ENCODE peak calls at places on chromosomes 5 and 9, in five cellular contexts. S is PC-9, V is HCT116, I is PC-3, R is H1. L is an unnamed sample.
A peak's percentile ranks its signal among the peaks of the same experiment; 100 is the strongest.

GRCh38 chr9:108634669-108635462 is 220.9 kb downstream of the ACTL7B start:
- DNase-seq in S (peak; percentile 44), V (peak; percentile 10), I (peak; percentile 31), R (no peak), L (no peak)

GRCh38 chr9:93819905-93820304 is 135.2 kb downstream of the BARX1 start:
- DNase-seq in S (no peak), V (no peak), I (no peak), R (no peak), L (no peak)

GRCh38 chr5:146233441-146233840 is 30.0 kb downstream of the RBM27 start:
- DNase-seq in S (no peak), V (no peak), I (no peak), R (no peak), L (no peak)

GRCh38 chr5:135441256-135441915 is 5.8 kb downstream of the DCANP1 start:
- DNase-seq in S (no peak), V (no peak), I (no peak), R (no peak), L (no peak)

GRCh38 chr9:89491688-89492087 is 6.2 kb downstream of the SEMA4D start:
- DNase-seq in S (no peak), V (no peak), I (no peak), R (no peak), L (no peak)

GRCh38 chr9:98766548-98766947 is 29.8 kb downstream of the ANKS6 start:
- DNase-seq in S (no peak), V (no peak), I (no peak), R (no peak), L (peak; percentile 53)

GRCh38 chr9:93906182-93906880 is 48.8 kb downstream of the BARX1 start:
- DNase-seq in S (no peak), V (no peak), I (no peak), R (no peak), L (no peak)

GRCh38 chr9:18689881-18690280 is 215.9 kb downstream of the ADAMTSL1 start:
- DNase-seq in S (no peak), V (no peak), I (no peak), R (no peak), L (no peak)

GRCh38 chr9:21974542-21975409 is 19.4 kb downstream of the CDKN2A start:
- DNase-seq in S (peak; percentile 72), V (peak; percentile 29), I (no peak), R (peak; percentile 81), L (no peak)

GRCh38 chr5:102718819-102719218 is 36.3 kb upstream of the PAM start:
- DNase-seq in S (peak; percentile 59), V (no peak), I (peak; percentile 95), R (no peak), L (no peak)

GRCh38 chr5:93267736-93268135 is 313.3 kb downstream of the NR2F1-AS1 start:
- DNase-seq in S (no peak), V (no peak), I (no peak), R (no peak), L (no peak)

GRCh38 chr5:174731214-174732039 is 7.0 kb downstream of the MSX2 start:
- DNase-seq in S (no peak), V (no peak), I (no peak), R (no peak), L (no peak)
- TF ChIP-seq EZH2 in S (no peak), V (no peak), I (no peak), R (no peak), L (peak; percentile 45)

GRCh38 chr9:137046094-137046787 is at the start of gene NPDC1:
- DNase-seq in S (peak; percentile 73), V (peak; percentile 68), I (peak; percentile 78), R (peak; percentile 59), L (peak; percentile 60)
- TF ChIP-seq EZH2 in S (no peak), V (no peak), I (no peak), R (peak; percentile 22), L (no peak)

DNA sequence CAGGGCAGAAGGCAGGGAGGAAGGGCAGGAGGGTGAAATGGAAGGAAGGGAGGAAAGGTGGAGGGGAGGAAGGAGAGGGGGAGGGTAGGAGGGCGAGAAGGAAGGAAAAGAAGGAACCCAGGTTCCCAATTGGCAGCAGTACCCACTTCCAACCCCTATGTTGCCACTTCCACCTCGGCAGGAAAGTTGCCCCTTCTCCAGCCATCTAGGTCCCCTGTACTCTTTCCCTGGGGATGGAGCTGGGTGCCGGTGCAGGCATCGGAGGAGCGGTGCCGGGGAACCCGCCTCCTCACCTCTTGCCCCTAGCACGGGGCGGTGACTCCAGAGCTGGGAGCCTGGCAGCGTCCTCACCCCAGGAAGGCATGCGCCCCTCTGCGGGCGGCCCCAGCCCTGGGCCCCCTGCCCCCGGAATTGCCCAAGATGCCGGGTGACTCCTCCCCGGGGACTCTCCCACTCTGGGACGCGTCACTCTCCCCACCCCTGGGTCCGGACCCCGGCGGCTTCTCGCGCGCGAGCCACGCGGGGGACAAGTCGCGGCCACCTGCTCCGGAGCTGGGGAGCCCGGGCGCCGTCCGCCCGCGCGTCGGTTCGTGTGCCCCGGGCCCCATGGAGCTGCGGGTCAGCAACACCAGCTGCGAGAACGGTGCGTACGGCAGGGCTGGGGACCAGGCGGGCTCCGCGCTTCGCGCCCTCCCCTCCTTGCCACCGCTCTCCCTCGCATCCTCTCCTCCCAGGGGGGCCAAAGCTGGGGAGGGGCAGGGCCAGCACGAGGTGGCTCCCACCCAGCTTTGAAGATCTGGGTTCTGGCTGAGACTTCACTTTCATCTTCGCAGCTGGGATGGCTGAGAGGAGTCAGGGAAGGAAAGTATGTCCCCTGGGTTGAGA is at the start of gene NIPAL4:
- DNase-seq in S (no peak), V (no peak), I (no peak), R (no peak), L (no peak)
- TF ChIP-seq EZH2 in S (no peak), V (no peak), I (no peak), R (peak; percentile 47), L (peak; percentile 21)

GRCh38 chr9:129675656-129676055 is 10.2 kb downstream of the PRRX2 start:
- DNase-seq in S (no peak), V (no peak), I (no peak), R (no peak), L (no peak)

GRCh38 chr9:129673602-129674001 is 8.2 kb downstream of the PRRX2 start:
- DNase-seq in S (no peak), V (no peak), I (no peak), R (no peak), L (no peak)

GRCh38 chr9:129676287-129676686 is 10.8 kb downstream of the PRRX2 start:
- DNase-seq in S (no peak), V (no peak), I (no peak), R (no peak), L (no peak)

GRCh38 chr9:129672702-129673101 is 7.3 kb downstream of the PRRX2 start:
- DNase-seq in S (no peak), V (no peak), I (no peak), R (no peak), L (no peak)

GRCh38 chr9:129674229-129674628 is 8.8 kb downstream of the PRRX2 start:
- DNase-seq in S (no peak), V (no peak), I (no peak), R (no peak), L (no peak)
- TF ChIP-seq EZH2 in S (no peak), V (no peak), I (no peak), R (no peak), L (no peak)

GRCh38 chr5:51384281-51384840 is 1.1 kb downstream of the ISL1 start:
- DNase-seq in S (no peak), V (no peak), I (no peak), R (no peak), L (no peak)
- TF ChIP-seq EZH2 in S (no peak), V (no peak), I (no peak), R (peak; percentile 34), L (no peak)

GRCh38 chr5:528625-529511 is 4.6 kb upstream of the SLC9A3 start:
- DNase-seq in S (no peak), V (no peak), I (no peak), R (no peak), L (no peak)
- TF ChIP-seq EZH2 in S (no peak), V (no peak), I (no peak), R (no peak), L (peak; percentile 80)

DNA sequence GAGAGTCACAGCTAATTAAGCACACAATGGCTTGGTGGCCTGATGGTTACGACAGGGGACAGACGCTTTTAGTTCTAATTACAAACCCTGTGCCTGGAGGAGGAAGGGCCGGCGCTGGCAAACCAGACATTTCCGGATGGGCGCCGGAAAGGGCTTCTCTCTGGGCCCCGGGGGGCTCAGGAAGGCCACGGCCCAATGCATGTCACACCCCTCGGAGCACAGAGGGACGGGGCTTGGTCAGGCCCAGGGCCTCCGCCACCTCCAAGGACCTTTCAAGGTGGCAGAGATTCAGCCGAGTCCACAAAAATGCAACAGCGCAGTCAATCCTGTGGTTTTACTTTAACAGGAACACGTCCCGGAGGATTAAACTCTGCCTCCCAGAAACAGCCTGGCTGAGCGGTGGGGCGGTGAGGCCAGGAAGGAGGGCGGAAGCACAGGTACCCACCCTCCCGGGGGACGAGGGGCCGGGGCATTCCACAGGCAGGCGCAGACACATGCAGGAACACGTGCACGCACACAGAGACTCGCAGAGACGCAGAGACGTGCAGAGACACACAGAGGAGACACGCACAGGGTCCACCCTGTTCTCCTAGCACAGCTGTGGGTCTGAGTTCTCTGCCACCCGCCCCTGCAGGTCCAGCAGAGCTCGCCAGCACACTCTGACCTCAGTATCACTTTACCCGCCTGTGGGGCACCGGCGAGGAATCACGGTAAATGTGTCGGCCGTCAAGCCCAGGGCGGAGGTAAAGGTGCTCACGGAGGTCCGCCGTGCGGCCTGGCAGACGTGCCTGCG is 23.0 kb downstream of the SLC9A3 start:
- DNase-seq in S (no peak), V (no peak), I (no peak), R (no peak), L (no peak)
- TF ChIP-seq EZH2 in S (no peak), V (no peak), I (no peak), R (no peak), L (no peak)

L was measured in fibroblast of lung.